ENCODE peak calls at places on chromosomes 5 and 9, in four cellular contexts. M is HCT116, G is A549, X is Panc1. Q is an unnamed sample.

GRCh38 chr9:93577940-93578682 is 1.7 kb downstream of the PHF2 start:
- DNase-seq in M (no peak), G (no peak), X (no peak), Q (no peak)

GRCh38 chr5:16805478-16805877 is 130.6 kb downstream of the MYO10 start:
- DNase-seq in M (no peak), G (no peak), X (no peak), Q (no peak)

GRCh38 chr9:83432104-83432627 is 106.0 kb downstream of the FRMD3 start:
- DNase-seq in M (no peak), G (peak), X (no peak), Q (no peak)

GRCh38 chr9:127386249-127386648 is 10.7 kb upstream of the SLC2A8 start:
- DNase-seq in M (no peak), G (no peak), X (no peak), Q (no peak)

GRCh38 chr9:673966-674526 is 167.5 kb upstream of the DMRT1 start:
- DNase-seq in M (no peak), G (no peak), X (no peak), Q (no peak)

GRCh38 chr5:157575096-157575872 is at the start of gene ADAM19:
- DNase-seq in M (no peak), G (peak), X (no peak), Q (no peak)

GRCh38 chr9:74543145-74543544 is 46.0 kb downstream of the RORB start:
- DNase-seq in M (no peak), G (no peak), X (no peak), Q (no peak)

GRCh38 chr9:12718482-12719026 is 25.4 kb downstream of the TYRP1 start:
- DNase-seq in M (no peak), G (no peak), X (no peak), Q (no peak)

GRCh38 chr9:114486205-114486963 is 18.9 kb downstream of the WHRN start:
- DNase-seq in M (no peak), G (no peak), X (no peak), Q (no peak)

GRCh38 chr9:129320575-129321311 is 142.7 kb upstream of the IER5L start:
- DNase-seq in M (no peak), G (no peak), X (no peak), Q (peak)

GRCh38 chr9:89398651-89399050 is 80.4 kb downstream of the SECISBP2 start:
- DNase-seq in M (no peak), G (no peak), X (no peak), Q (peak)

GRCh38 chr9:100216178-100216787 is 117.2 kb downstream of the INVS start:
- DNase-seq in M (peak), G (peak), X (peak), Q (peak)

GRCh38 chr9:123536455-123536868 is 180.5 kb downstream of the CRB2 start:
- DNase-seq in M (no peak), G (no peak), X (no peak), Q (no peak)

GRCh38 chr5:125408582-125409069 is 662.2 kb upstream of the ZNF608 start:
- DNase-seq in M (peak), G (peak), X (no peak), Q (no peak)

GRCh38 chr5:93584531-93585053 is 1.6 kb downstream of the NR2F1 start:
- DNase-seq in M (no peak), G (no peak), X (no peak), Q (no peak)

GRCh38 chr5:98463676-98464075 is 309.8 kb upstream of the RGMB start:
- DNase-seq in M (no peak), G (no peak), X (no peak), Q (no peak)

GRCh38 chr9:29750062-29750461 is 2176.8 kb upstream of the C9orf72 start:
- DNase-seq in M (no peak), G (no peak), X (no peak), Q (no peak)

GRCh38 chr5:150517272-150518152 is 9.6 kb downstream of the NDST1 start:
- DNase-seq in M (peak), G (peak), X (no peak), Q (no peak)

GRCh38 chr5:124236366-124237231 is 509.8 kb downstream of the ZNF608 start:
- DNase-seq in M (no peak), G (no peak), X (no peak), Q (no peak)

GRCh38 chr5:178429541-178430186 is 160.5 kb downstream of the COL23A1 start:
- DNase-seq in M (no peak), G (no peak), X (no peak), Q (no peak)

GRCh38 chr9:114938687-114939575 is 8.5 kb upstream of the TNFSF8 start:
- DNase-seq in M (no peak), G (no peak), X (no peak), Q (no peak)

GRCh38 chr5:116947691-116948528 is 373.3 kb upstream of the SEMA6A start:
- DNase-seq in M (peak), G (peak), X (peak), Q (peak)

GRCh38 chr5:123496892-123497291 is 15.1 kb upstream of the CSNK1G3 start:
- DNase-seq in M (no peak), G (no peak), X (no peak), Q (no peak)

GRCh38 chr5:66923922-66924321 is 272.7 kb downstream of the CD180 start:
- DNase-seq in M (no peak), G (no peak), X (no peak), Q (no peak)

GRCh38 chr5:159921721-159922120 is 5.4 kb downstream of the ADRA1B start:
- DNase-seq in M (no peak), G (no peak), X (no peak), Q (no peak)

GRCh38 chr5:61298066-61298465 is 34.0 kb upstream of the ZSWIM6 start:
- DNase-seq in M (no peak), G (no peak), X (no peak), Q (no peak)

GRCh38 chr9:4503103-4503502 is 12.8 kb downstream of the SLC1A1 start:
- DNase-seq in M (no peak), G (no peak), X (no peak), Q (no peak)
- TF ChIP-seq REST in M (no peak), G (no peak), X (no peak), Q (no peak)

DNA sequence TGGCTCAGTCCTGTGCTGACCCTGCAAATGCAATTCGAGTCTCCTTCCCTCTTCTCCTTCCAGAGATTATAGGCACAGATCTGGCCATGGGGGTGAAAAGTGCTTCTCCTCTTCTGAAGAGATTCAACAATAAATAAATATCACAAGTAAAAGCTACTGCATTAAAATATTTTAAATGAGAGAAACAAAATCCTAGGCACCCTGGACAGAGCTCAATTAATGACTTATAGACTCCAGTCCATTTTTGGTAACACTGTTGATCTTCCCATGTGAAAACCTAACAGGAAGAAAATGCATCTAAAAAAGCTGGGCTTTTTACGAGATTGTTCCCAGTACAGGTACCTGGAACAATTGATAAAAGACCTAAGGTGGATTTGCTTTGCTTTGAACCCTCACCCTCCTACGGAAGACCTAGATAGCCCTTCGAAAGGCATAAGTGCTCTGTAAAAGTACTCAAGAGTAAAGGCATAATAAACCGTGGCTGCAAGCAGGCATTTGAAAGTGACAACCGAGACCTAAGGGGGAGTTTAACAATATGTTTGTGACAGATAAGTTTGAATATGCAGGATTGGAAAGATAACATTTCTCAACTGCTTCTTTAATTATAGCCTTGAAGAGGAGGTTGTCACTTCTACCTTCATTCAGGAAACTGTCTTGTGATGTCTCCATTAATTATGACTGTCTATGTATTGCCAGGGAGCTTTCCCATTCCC is 29.4 kb upstream of the MED10 start:
- DNase-seq in M (no peak), G (no peak), X (no peak), Q (no peak)
- H3K27ac ChIP-seq in M (no peak), G (no peak), X (no peak), Q (no peak)

DNA sequence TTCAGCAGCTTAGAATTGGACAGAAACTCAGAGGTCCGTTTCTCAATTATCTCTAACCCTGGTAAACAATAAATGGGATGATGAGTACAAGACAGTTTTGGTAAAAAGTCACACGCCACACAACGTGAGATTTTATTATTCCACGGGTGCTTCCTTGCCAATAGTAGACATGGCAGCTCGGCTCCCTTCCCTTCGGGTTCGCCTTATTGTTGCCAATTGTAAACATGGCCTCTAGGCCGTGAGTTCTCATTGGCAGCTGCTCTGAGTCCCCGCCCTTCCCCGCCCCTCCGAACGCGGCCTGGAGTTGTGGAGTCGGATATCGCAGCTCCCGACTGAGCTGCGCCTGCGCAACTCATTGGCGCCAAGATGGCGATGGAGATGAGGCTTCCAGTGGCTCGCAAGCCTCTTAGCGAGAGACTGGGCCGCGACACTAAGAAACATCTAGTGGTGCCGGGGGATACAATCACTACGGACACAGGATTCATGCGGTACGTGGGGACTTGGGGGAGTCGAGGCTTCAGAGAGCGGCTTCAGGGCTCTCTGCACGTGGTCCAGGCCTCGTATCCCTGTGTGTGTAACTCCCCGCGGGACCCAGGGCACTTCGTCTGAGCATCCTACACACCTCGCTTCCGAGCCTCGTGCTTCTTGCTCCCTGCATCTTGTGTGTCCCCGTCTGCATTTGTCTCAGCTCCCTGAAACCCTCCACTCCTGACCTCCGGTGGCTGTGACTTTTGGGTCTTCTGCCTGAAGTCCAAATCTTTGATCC is at the start of gene EXOSC2:
- DNase-seq in M (peak), G (peak), X (peak), Q (peak)
- TF ChIP-seq REST in M (no peak), G (no peak), X (no peak), Q (peak)

DNA sequence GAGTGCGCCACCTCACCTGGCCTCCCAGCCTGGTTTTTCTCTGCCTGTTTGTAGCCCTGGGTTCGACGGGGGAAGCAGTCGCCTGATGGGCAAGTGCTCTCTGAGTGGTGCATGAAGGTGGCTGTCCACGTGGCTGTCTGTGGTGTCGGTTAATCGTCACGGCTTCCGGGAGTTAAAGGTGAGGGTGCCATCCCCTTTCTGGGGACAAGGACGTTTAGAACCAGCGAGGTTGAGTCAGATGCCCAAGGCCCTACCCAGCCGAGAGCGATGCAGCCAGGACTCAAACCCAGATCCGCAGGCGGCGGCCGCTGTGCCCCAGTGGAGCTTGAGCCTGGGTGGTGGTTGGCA is 47.7 kb downstream of the RXRA start:
- DNase-seq in M (no peak), G (no peak), X (no peak), Q (peak)
- H3K27ac ChIP-seq in M (no peak), G (peak), X (peak), Q (peak)